ENCODE peak calls at places on chromosomes 12 and 14, in six cellular contexts. P, Y, V, X, L and G are unnamed samples.

GRCh38 chr14:92122351-92122677 is 545 bp downstream of the CPSF2 start:
- DNase-seq in L (no peak), V (no peak), X (peak), P (no peak), Y (no peak), G (no peak)

GRCh38 chr12:19630536-19630935 is 191.2 kb downstream of the AEBP2 start:
- DNase-seq in P (no peak), X (no peak), Y (no peak), L (no peak), V (no peak), G (no peak)

GRCh38 chr14:61179061-61179675 is 102.0 kb downstream of the TMEM30B start:
- DNase-seq in Y (no peak), V (no peak), X (no peak), L (no peak), P (no peak), G (no peak)

GRCh38 chr12:82758743-82759142 is 72.0 kb downstream of the TMTC2 start:
- DNase-seq in Y (no peak), P (no peak), V (no peak), L (no peak), X (peak), G (no peak)

GRCh38 chr14:52434955-52435354 is 117.3 kb downstream of the TXNDC16 start:
- DNase-seq in P (no peak), V (no peak), L (no peak), X (no peak), Y (no peak), G (no peak)

GRCh38 chr14:50844397-50844796 is 13.4 kb upstream of the NIN start:
- DNase-seq in P (no peak), L (no peak), X (no peak), V (no peak), Y (no peak), G (no peak)

GRCh38 chr14:76264384-76264783 is 111.6 kb upstream of the ESRRB start:
- DNase-seq in V (no peak), L (no peak), Y (no peak), X (no peak), P (no peak), G (no peak)

GRCh38 chr12:32399373-32400113 is at the start of gene FGD4:
- DNase-seq in L (peak), V (peak), X (peak), Y (peak), P (no peak), G (no peak)

GRCh38 chr12:106598003-106598402 is 15.2 kb downstream of the RFX4 start:
- DNase-seq in L (no peak), X (no peak), Y (no peak), V (no peak), P (no peak), G (no peak)

GRCh38 chr14:92680781-92681650 is 67.4 kb downstream of the LGMN start:
- DNase-seq in Y (peak), X (peak), P (peak), L (peak), V (peak), G (no peak)

GRCh38 chr14:90666571-90666970 is 149.7 kb downstream of the TTC7B start:
- DNase-seq in Y (no peak), L (no peak), P (no peak), X (no peak), V (no peak), G (no peak)

GRCh38 chr12:27493260-27493935 is 30.6 kb upstream of the PPFIBP1 start:
- DNase-seq in V (no peak), Y (no peak), L (no peak), X (no peak), P (no peak), G (no peak)

GRCh38 chr12:31586703-31587102 is 4.2 kb downstream of the DENND5B start:
- DNase-seq in Y (no peak), L (no peak), V (no peak), P (no peak), X (no peak), G (no peak)

GRCh38 chr12:34287437-34287836 is 265.1 kb downstream of the ALG10 start:
- DNase-seq in L (no peak), P (no peak), X (no peak), Y (no peak), V (no peak), G (no peak)

GRCh38 chr14:22572562-22573058 is 16.4 kb downstream of the DAD1 start:
- DNase-seq in V (no peak), L (no peak), X (peak), Y (no peak), P (peak), G (no peak)

GRCh38 chr12:20830456-20830855 is 20.0 kb downstream of the SLCO1B3 start:
- DNase-seq in P (no peak), V (no peak), Y (no peak), L (no peak), X (no peak), G (no peak)

GRCh38 chr14:33198684-33199083 is 260.0 kb downstream of the NPAS3 start:
- DNase-seq in X (no peak), Y (no peak), V (no peak), P (no peak), L (peak), G (no peak)

GRCh38 chr12:89062996-89063395 is 289.3 kb downstream of the DUSP6 start:
- DNase-seq in P (no peak), Y (no peak), X (no peak), L (no peak), V (no peak), G (no peak)

GRCh38 chr14:68688872-68689371 is 103.9 kb downstream of the ZFP36L1 start:
- DNase-seq in Y (peak), L (no peak), X (peak), V (no peak), P (peak), G (peak)

GRCh38 chr12:122449317-122449716 is 26.8 kb upstream of the CLIP1 start:
- DNase-seq in L (no peak), X (peak), Y (no peak), P (peak), V (peak), G (peak)

GRCh38 chr14:61640834-61641170 is 54.5 kb upstream of the HIF1A start:
- DNase-seq in Y (no peak), X (no peak), V (no peak), L (no peak), P (no peak), G (no peak)

GRCh38 chr14:90562652-90563051 is 165.8 kb downstream of the CALM1 start:
- DNase-seq in V (no peak), P (no peak), X (no peak), L (no peak), Y (no peak), G (no peak)

GRCh38 chr12:70246580-70246979 is 3.3 kb downstream of the CNOT2 start:
- DNase-seq in Y (no peak), X (no peak), L (no peak), P (no peak), V (no peak), G (no peak)

GRCh38 chr12:62625238-62625637 is 158.6 kb downstream of the MON2 start:
- DNase-seq in L (no peak), P (no peak), Y (no peak), X (peak), V (no peak), G (no peak)

GRCh38 chr12:46945591-46945990 is 119.8 kb upstream of the SLC38A4 start:
- DNase-seq in X (no peak), P (no peak), L (no peak), V (no peak), Y (no peak), G (no peak)

GRCh38 chr14:68563256-68564131 is 229.4 kb downstream of the ZFP36L1 start:
- DNase-seq in P (no peak), X (peak), L (no peak), Y (no peak), V (no peak), G (no peak)

GRCh38 chr12:132326646-132327045 is 2.7 kb downstream of the GALNT9 start:
- DNase-seq in X (no peak), P (no peak), L (peak), Y (no peak), V (no peak), G (no peak)

GRCh38 chr14:79965896-79966295 is 245.4 kb downstream of the DIO2 start:
- DNase-seq in X (no peak), L (no peak), Y (no peak), V (peak), P (no peak), G (no peak)

GRCh38 chr14:53408175-53408879 is 255.2 kb upstream of the DDHD1 start:
- DNase-seq in X (no peak), V (no peak), L (no peak), Y (no peak), P (no peak), G (no peak)

GRCh38 chr14:32513571-32514009 is 184.5 kb downstream of the AKAP6 start:
- DNase-seq in P (no peak), L (no peak), X (peak), Y (no peak), V (no peak), G (no peak)

GRCh38 chr14:100593751-100594624 is 6.8 kb upstream of the BEGAIN start:
- DNase-seq in Y (no peak), V (no peak), L (peak), P (no peak), X (no peak), G (no peak)

GRCh38 chr12:83477706-83478105 is 791.0 kb downstream of the TMTC2 start:
- DNase-seq in V (no peak), Y (no peak), P (no peak), L (no peak), X (no peak), G (no peak)

GRCh38 chr12:39503445-39503844 is 60.5 kb upstream of the KIF21A start:
- DNase-seq in L (no peak), V (no peak), P (no peak), X (peak), Y (no peak), G (no peak)

GRCh38 chr12:56206373-56207166 is 15.2 kb downstream of the RNF41 start:
- DNase-seq in X (peak), P (no peak), Y (peak), V (no peak), L (no peak), G (no peak)

GRCh38 chr14:35366048-35366428 is 38.5 kb downstream of the NFKBIA start:
- DNase-seq in X (no peak), Y (no peak), P (no peak), V (no peak), L (peak), G (no peak)

GRCh38 chr12:117732761-117733160 is 236.0 kb downstream of the KSR2 start:
- DNase-seq in V (no peak), Y (no peak), X (no peak), P (no peak), L (no peak), G (no peak)

GRCh38 chr14:76050797-76051392 is 65.3 kb downstream of the IFT43 start:
- DNase-seq in P (peak), V (peak), Y (peak), L (no peak), X (peak), G (peak)

DNA sequence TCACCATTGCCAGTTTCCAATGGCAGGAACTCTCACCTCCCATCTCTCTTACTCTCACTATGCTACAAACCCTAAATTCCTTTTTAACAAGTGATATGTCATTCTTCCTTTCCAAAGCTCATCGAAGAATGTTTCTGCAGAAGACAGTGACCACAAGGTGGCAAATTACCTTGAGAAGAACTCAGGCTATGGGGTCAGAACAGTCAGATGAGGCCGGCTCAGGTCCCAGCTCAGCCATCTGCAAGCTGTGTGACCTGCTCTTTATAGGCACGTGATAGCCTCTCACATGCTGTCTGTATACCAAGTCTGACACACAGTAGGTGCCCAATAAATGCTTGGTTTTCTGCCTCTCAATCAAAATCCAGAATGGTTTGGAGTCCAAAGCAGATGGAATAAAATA is 80.7 kb downstream of the FOXN3 start:
- DNase-seq in V (no peak), Y (no peak), P (no peak), L (no peak), X (no peak), G (no peak)
- TF ChIP-seq CTCF in V (no peak), Y (no peak), P (no peak), L (no peak), X (no peak), G (no peak)

GRCh38 chr12:109880049-109880931 is at the start of gene GLTP:
- DNase-seq in L (peak), P (no peak), Y (peak), X (peak), V (no peak), G (no peak)

GRCh38 chr12:109878749-109879148 is 1.6 kb downstream of the GLTP start:
- DNase-seq in P (no peak), X (no peak), L (no peak), V (no peak), Y (no peak), G (no peak)

GRCh38 chr12:109880938-109881337 is 597 bp upstream of the GLTP start:
- DNase-seq in X (no peak), L (no peak), V (no peak), Y (no peak), P (no peak), G (no peak)

GRCh38 chr12:109878247-109878625 is 2.1 kb downstream of the GLTP start:
- DNase-seq in P (no peak), L (no peak), V (no peak), Y (no peak), X (no peak), G (no peak)

DNA sequence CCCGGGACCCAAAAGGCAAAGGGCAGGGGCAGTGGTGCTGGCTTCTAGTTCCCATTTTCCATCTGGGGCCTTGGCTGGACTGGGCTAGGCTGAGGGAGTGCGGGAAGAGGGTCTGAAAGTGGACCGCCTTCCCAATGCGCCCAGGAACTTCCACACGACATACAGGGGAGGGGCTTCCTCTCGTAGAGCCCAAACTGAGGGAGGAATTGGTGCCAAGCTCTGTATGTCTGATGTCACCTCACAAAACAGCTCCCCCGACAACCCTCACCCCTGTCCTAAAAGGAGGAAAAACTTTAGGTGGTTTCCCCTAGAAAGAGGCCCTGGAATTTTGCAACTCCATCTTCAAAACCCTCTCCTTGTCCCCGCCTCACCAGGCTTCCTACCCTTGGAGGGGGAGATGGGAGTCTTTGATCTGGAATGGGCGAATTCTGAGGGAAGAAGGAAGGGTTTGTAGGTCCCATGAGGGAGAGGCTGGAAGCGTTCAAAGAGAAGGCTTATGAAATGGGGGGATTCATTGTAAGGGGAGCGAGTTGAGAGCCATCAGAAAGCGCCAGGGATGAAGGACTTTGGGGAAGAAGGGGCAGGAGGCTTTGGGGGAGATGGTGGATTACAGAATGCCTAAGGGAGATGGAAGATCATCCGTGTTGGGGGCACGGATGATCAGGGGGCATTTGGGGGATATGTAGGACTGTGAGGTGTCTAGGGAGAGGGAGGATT is 851 bp downstream of the GLTP start:
- DNase-seq in X (no peak), L (no peak), V (no peak), Y (no peak), P (no peak), G (no peak)
- H3K4me3 ChIP-seq in X (peak), L (peak), V (peak), Y (peak), P (peak), G (peak)

GRCh38 chr12:15638231-15638630 is 151.0 kb downstream of the EPS8 start:
- DNase-seq in P (peak), Y (no peak), L (no peak), X (no peak), V (no peak), G (no peak)
- TF ChIP-seq CTCF in P (no peak), Y (no peak), L (no peak), X (no peak), V (no peak), G (no peak)

GRCh38 chr14:87992349-87992719 is 648 bp downstream of the GALC start:
- DNase-seq in P (no peak), X (peak), V (no peak), Y (no peak), L (no peak), G (no peak)

GRCh38 chr14:87990687-87991086 is 2.3 kb downstream of the GALC start:
- DNase-seq in L (no peak), Y (no peak), X (no peak), V (no peak), P (no peak), G (no peak)

GRCh38 chr14:87993485-87993809 is 465 bp upstream of the GALC start:
- DNase-seq in V (no peak), X (no peak), L (no peak), P (no peak), Y (no peak), G (no peak)

GRCh38 chr14:87994974-87995373 is 2.0 kb upstream of the GALC start:
- DNase-seq in X (no peak), L (no peak), P (no peak), V (no peak), Y (peak), G (no peak)

GRCh38 chr14:87992720-87993484 is at the start of gene GALC:
- DNase-seq in P (peak), X (peak), Y (peak), L (peak), V (peak), G (peak)
- H3K4me3 ChIP-seq in P (peak), X (peak), Y (peak), L (peak), V (peak), G (peak)

DNA sequence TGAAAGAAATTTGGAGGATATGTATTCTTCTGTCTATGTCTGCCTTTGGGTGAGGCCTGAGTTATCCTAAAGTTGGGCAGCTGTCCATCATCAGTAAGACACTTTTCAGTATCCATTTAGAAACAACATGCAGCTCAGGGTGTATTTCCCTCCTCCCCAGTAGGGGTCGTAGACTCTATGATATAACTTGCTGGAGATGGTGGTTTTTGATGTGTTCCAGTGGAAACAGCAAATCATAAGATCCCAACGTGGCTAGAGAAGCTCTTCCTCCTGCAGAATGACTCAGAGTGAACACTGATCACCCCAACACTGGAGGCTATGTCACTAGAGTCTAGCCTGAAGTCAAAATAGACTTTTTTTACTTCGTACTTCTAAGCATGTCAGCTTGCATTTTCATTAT is 331.6 kb upstream of the STXBP6 start:
- DNase-seq in Y (no peak), L (no peak), P (no peak), X (no peak), V (no peak), G (no peak)
- TF ChIP-seq CTCF in Y (no peak), L (no peak), P (peak), X (no peak), V (no peak), G (no peak)